ENCODE peak calls at places on chromosomes 3 and 15, in eight cellular contexts. I, T, G, V, B, E, K and N are unnamed samples.

GRCh38 chr15:48415036-48415886 is 84.0 kb downstream of the DUT start:
- DNase-seq in V (no peak), I (no peak), G (peak), B (peak), E (no peak), K (no peak), T (no peak), N (no peak)

GRCh38 chr3:129507181-129507831 is 21.1 kb upstream of the RHO start:
- DNase-seq in G (no peak), B (no peak), I (no peak), E (peak), K (no peak), T (no peak), V (no peak), N (no peak)

GRCh38 chr3:31615071-31615875 is 82.5 kb downstream of the STT3B start:
- DNase-seq in V (no peak), I (no peak), T (no peak), G (no peak), E (no peak), K (no peak), B (no peak), N (no peak)

GRCh38 chr3:130932979-130933378 is 39.1 kb downstream of the ATP2C1 start:
- DNase-seq in E (no peak), K (no peak), G (no peak), I (no peak), B (no peak), V (no peak), T (no peak), N (no peak)

GRCh38 chr15:58522865-58523264 is 91.1 kb downstream of the LIPC start:
- DNase-seq in V (no peak), G (no peak), T (no peak), E (no peak), B (no peak), K (no peak), I (no peak), N (no peak)

GRCh38 chr15:89203705-89204273 is 17.6 kb downstream of the RLBP1 start:
- DNase-seq in K (no peak), B (no peak), E (no peak), V (no peak), G (no peak), I (no peak), T (no peak), N (no peak)

GRCh38 chr15:84781505-84781904 is 33.1 kb downstream of the ZNF592 start:
- DNase-seq in V (no peak), E (no peak), K (no peak), B (no peak), T (no peak), I (no peak), G (no peak), N (peak)

GRCh38 chr3:52317601-52318000 is 1.5 kb downstream of the DNAH1 start:
- DNase-seq in I (peak), V (peak), B (no peak), E (peak), G (peak), T (no peak), K (peak), N (no peak)

GRCh38 chr3:151918253-151919029 is 45.0 kb downstream of the SUCNR1 start:
- DNase-seq in I (peak), K (peak), V (peak), B (peak), T (peak), G (no peak), E (peak), N (no peak)

GRCh38 chr15:71314956-71315537 is 199.8 kb downstream of the THSD4 start:
- DNase-seq in T (no peak), E (no peak), V (no peak), I (no peak), K (no peak), G (no peak), B (no peak), N (no peak)

GRCh38 chr3:14633819-14634424 is 17.6 kb upstream of the CCDC174 start:
- DNase-seq in G (peak), B (peak), K (peak), T (no peak), I (peak), E (peak), V (peak), N (no peak)

GRCh38 chr3:158167737-158168469 is 58.0 kb downstream of the RSRC1 start:
- DNase-seq in B (peak), G (peak), E (peak), T (peak), I (peak), V (peak), K (no peak), N (peak)

GRCh38 chr3:52109556-52110380 is 44.5 kb downstream of the POC1A start:
- DNase-seq in T (no peak), V (peak), B (peak), I (peak), E (peak), G (no peak), K (no peak), N (no peak)

GRCh38 chr3:11903447-11903846 is 56.8 kb upstream of the TAMM41 start:
- DNase-seq in E (no peak), G (no peak), T (no peak), I (no peak), B (no peak), K (no peak), V (no peak), N (no peak)

GRCh38 chr15:42274693-42274971 is 1.4 kb upstream of the TMEM87A start:
- DNase-seq in T (no peak), B (no peak), G (no peak), E (no peak), K (no peak), I (no peak), V (no peak), N (no peak)

GRCh38 chr3:143608966-143609365 is 239.3 kb downstream of the SLC9A9 start:
- DNase-seq in K (no peak), V (peak), B (no peak), G (no peak), T (no peak), E (peak), I (peak), N (peak)

GRCh38 chr15:39786444-39787056 is 3.9 kb upstream of the FSIP1 start:
- DNase-seq in G (no peak), V (peak), K (peak), B (peak), T (no peak), E (peak), I (peak), N (no peak)

GRCh38 chr3:52682016-52682415 is 3.7 kb downstream of the PBRM1 start:
- DNase-seq in K (peak), G (peak), I (peak), V (peak), B (peak), E (peak), T (no peak), N (peak)

GRCh38 chr15:34933432-34933975 is 36.0 kb downstream of the AQR start:
- DNase-seq in E (no peak), I (no peak), T (no peak), G (no peak), V (no peak), K (no peak), B (no peak), N (no peak)

GRCh38 chr3:154060606-154061380 is 60.4 kb upstream of the ARHGEF26 start:
- DNase-seq in T (peak), E (peak), V (peak), B (peak), I (peak), K (peak), G (no peak), N (no peak)

GRCh38 chr3:138082085-138082991 is 33.1 kb downstream of the DZIP1L start:
- DNase-seq in I (peak), E (peak), K (no peak), B (peak), G (peak), V (peak), T (peak), N (peak)

GRCh38 chr15:29942144-29942543 is 119.9 kb upstream of the TJP1 start:
- DNase-seq in V (no peak), E (peak), B (no peak), I (no peak), G (no peak), T (no peak), K (peak), N (no peak)

GRCh38 chr3:58386966-58387365 is 46.7 kb downstream of the PDHB start:
- DNase-seq in E (peak), V (peak), B (peak), I (peak), T (no peak), G (no peak), K (peak), N (no peak)

GRCh38 chr3:74897006-74897405 is 282.5 kb upstream of the CNTN3 start:
- DNase-seq in T (no peak), K (peak), B (no peak), E (no peak), I (no peak), V (no peak), G (no peak), N (no peak)

GRCh38 chr15:25892126-25892525 is 29.0 kb upstream of the ATP10A start:
- DNase-seq in I (no peak), T (no peak), E (no peak), B (peak), G (no peak), V (peak), K (no peak), N (no peak)

GRCh38 chr3:184354121-184354728 is 7.2 kb downstream of the CLCN2 start:
- DNase-seq in E (peak), I (peak), B (no peak), V (no peak), G (peak), K (peak), T (no peak), N (no peak)

GRCh38 chr3:51679777-51680176 is 8.7 kb downstream of the TEX264 start:
- DNase-seq in V (no peak), K (no peak), G (no peak), I (no peak), E (no peak), B (no peak), T (no peak), N (no peak)

GRCh38 chr3:184241141-184241446 is 7.7 kb downstream of the ALG3 start:
- DNase-seq in I (no peak), K (no peak), V (no peak), G (no peak), E (no peak), T (no peak), B (no peak), N (no peak)

GRCh38 chr15:47673343-47673761 is 44.0 kb upstream of the SEMA6D start:
- DNase-seq in B (no peak), T (no peak), G (no peak), K (peak), I (peak), E (peak), V (no peak), N (no peak)

GRCh38 chr3:31959951-31960792 is 20.9 kb downstream of the OSBPL10 start:
- DNase-seq in K (peak), V (peak), B (peak), T (no peak), E (peak), I (peak), G (no peak), N (no peak)

GRCh38 chr3:125055165-125055912 is 458 bp downstream of the HEG1 start:
- DNase-seq in G (no peak), V (no peak), I (peak), T (no peak), B (no peak), K (peak), E (peak), N (no peak)

GRCh38 chr15:66046751-66047150 is 177.5 kb downstream of the RAB11A start:
- DNase-seq in V (no peak), K (no peak), B (no peak), I (no peak), E (no peak), G (no peak), T (no peak), N (no peak)

GRCh38 chr15:80893777-80894176 is 95.8 kb downstream of the MESD start:
- DNase-seq in K (no peak), T (no peak), B (no peak), E (no peak), V (no peak), I (no peak), G (no peak), N (no peak)

GRCh38 chr3:28726840-28727239 is 378.2 kb upstream of the AZI2 start:
- DNase-seq in G (peak), I (peak), V (peak), B (peak), K (peak), T (no peak), E (peak), N (no peak)
- TF ChIP-seq CTCF in G (peak), I (peak), V (peak), B (peak), K (peak), T (peak), E (peak), N (peak)

GRCh38 chr15:96344706-96345559 is 14.4 kb downstream of the NR2F2 start:
- DNase-seq in E (no peak), T (no peak), V (peak), G (no peak), K (peak), B (no peak), I (no peak), N (no peak)

GRCh38 chr15:96347181-96348111 is 16.9 kb downstream of the NR2F2 start:
- DNase-seq in I (peak), T (no peak), E (peak), B (no peak), K (peak), V (peak), G (no peak), N (no peak)

GRCh38 chr15:96346409-96346808 is 15.9 kb downstream of the NR2F2 start:
- DNase-seq in G (no peak), V (peak), T (no peak), I (no peak), B (no peak), K (no peak), E (no peak), N (no peak)

GRCh38 chr15:96344120-96344705 is 13.7 kb downstream of the NR2F2 start:
- DNase-seq in G (no peak), E (no peak), B (no peak), I (no peak), T (no peak), K (peak), V (peak), N (no peak)

GRCh38 chr15:96345560-96346389 is 15.3 kb downstream of the NR2F2 start:
- DNase-seq in I (peak), G (no peak), K (peak), B (no peak), E (peak), V (peak), T (no peak), N (no peak)
- H3K4me3 ChIP-seq in I (peak), G (no peak), K (peak), B (peak), E (peak), V (peak), T (peak), N (peak)

DNA sequence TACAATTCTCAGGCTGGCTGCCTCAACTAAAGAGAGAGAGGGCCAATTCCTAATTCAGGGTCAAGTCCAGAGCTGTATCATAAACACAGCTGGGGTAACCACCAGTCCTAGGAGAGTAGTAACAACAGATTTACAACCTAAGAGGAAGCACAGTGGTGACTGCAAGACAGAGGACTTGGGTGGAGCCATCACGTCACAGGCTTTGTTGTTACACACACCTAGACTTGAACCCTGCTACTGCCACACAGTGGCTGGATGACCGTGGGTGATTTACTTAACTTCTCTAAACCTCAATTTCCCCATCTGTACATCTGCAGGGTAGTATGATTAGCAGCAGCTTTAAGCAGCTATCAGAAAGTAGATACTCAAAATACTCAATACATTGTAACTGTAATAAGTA is 78.6 kb downstream of the MYLK start:
- DNase-seq in E (no peak), T (no peak), B (no peak), K (no peak), I (no peak), V (no peak), G (no peak), N (no peak)
- TF ChIP-seq CTCF in E (no peak), T (no peak), B (no peak), K (no peak), I (no peak), V (no peak), G (no peak), N (no peak)

DNA sequence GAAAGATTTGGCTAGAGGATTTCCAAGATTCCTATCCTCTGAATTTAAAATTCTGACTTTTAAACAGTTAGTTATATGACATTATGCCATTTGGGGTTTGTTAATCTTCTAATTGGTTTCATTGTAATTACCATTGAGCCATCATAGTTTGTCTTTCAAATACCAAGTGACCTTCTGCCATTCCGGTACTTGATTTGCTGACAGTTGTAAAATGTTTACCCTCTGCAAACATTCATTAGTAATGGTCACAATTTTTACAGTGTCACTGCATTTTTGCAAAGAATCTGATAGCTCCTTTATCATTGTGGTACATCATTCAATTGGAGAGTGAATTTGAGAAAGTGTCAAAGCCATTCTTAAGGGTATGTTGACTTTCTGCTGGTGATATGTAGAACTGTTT is 645.0 kb upstream of the TBL1XR1 start:
- DNase-seq in G (no peak), T (no peak), I (no peak), K (no peak), E (no peak), V (no peak), B (no peak), N (no peak)
- H3K4me3 ChIP-seq in G (no peak), T (no peak), I (no peak), K (no peak), E (no peak), V (no peak), B (no peak), N (no peak)

GRCh38 chr3:173988912-173989311 is 591.4 kb downstream of the NLGN1 start:
- DNase-seq in B (no peak), V (no peak), E (peak), T (no peak), I (no peak), K (no peak), G (no peak), N (no peak)

GRCh38 chr3:173993299-173993698 is 595.8 kb downstream of the NLGN1 start:
- DNase-seq in T (peak), B (peak), V (peak), K (peak), I (peak), G (no peak), E (peak), N (no peak)
- TF ChIP-seq CTCF in T (peak), B (peak), V (peak), K (peak), I (peak), G (peak), E (peak), N (peak)

GRCh38 chr3:111538687-111539086 is 3.3 kb upstream of the CD96 start:
- DNase-seq in I (peak), G (peak), K (no peak), E (peak), V (peak), B (peak), T (no peak), N (no peak)

GRCh38 chr3:111541911-111542483 is at the start of gene CD96:
- DNase-seq in V (peak), T (no peak), I (peak), E (peak), K (no peak), G (no peak), B (peak), N (no peak)

GRCh38 chr3:111539351-111540331 is 2.4 kb upstream of the CD96 start:
- DNase-seq in B (no peak), K (peak), T (no peak), I (peak), E (peak), G (peak), V (peak), N (no peak)

GRCh38 chr3:111538111-111538510 is 3.9 kb upstream of the CD96 start:
- DNase-seq in V (no peak), T (no peak), B (no peak), K (no peak), G (no peak), E (no peak), I (no peak), N (no peak)

GRCh38 chr3:111541391-111541790 is 606 bp upstream of the CD96 start:
- DNase-seq in B (no peak), T (no peak), I (peak), G (no peak), E (peak), V (no peak), K (no peak), N (no peak)
- H3K4me3 ChIP-seq in B (no peak), T (no peak), I (no peak), G (no peak), E (no peak), V (no peak), K (no peak), N (no peak)